ENCODE peak calls at places on chromosomes 13 and 19, in nine cellular contexts. J, P, D, M, G, F, B, X and U are unnamed samples.

GRCh38 chr13:108193806-108194205 is 21.5 kb downstream of the LIG4 start:
- DNase-seq in J (no peak), P (no peak), D (no peak), M (no peak), G (no peak), F (no peak), B (no peak), X (no peak), U (no peak)

GRCh38 chr13:76222511-76222910 is 586.4 kb downstream of the LMO7 start:
- DNase-seq in J (peak; percentile 25), P (no peak), D (no peak), M (no peak), G (no peak), F (no peak), B (no peak), X (no peak), U (no peak)

GRCh38 chr19:45179063-45179847 is 671 bp downstream of the BLOC1S3 start:
- DNase-seq in J (no peak), P (no peak), D (peak; percentile 21), M (no peak), G (no peak), F (peak; percentile 56), B (peak; percentile 55), X (no peak), U (peak; percentile 81)

GRCh38 chr13:93243375-93244063 is 16.9 kb downstream of the GPC6 start:
- DNase-seq in J (no peak), P (no peak), D (no peak), M (no peak), G (no peak), F (no peak), B (no peak), X (no peak), U (no peak)

GRCh38 chr19:46841458-46842083 is 9.1 kb downstream of the AP2S1 start:
- DNase-seq in J (peak; percentile 51), P (no peak), D (no peak), M (no peak), G (no peak), F (peak; percentile 57), B (peak; percentile 35), X (no peak), U (no peak)

GRCh38 chr13:63201493-63201892 is 1785.8 kb upstream of the PCDH20 start:
- DNase-seq in J (no peak), P (no peak), D (no peak), M (no peak), G (no peak), F (no peak), B (no peak), X (no peak), U (no peak)

GRCh38 chr19:46283771-46284170 is 13.1 kb upstream of the HIF3A start:
- DNase-seq in J (no peak), P (no peak), D (no peak), M (no peak), G (no peak), F (no peak), B (no peak), X (no peak), U (no peak)

GRCh38 chr13:93248627-93249047 is 22.0 kb downstream of the GPC6 start:
- DNase-seq in J (no peak), P (peak; percentile 41), D (no peak), M (no peak), G (no peak), F (no peak), B (peak; percentile 31), X (no peak), U (peak; percentile 75)

GRCh38 chr13:28611021-28611420 is 47.9 kb upstream of the POMP start:
- DNase-seq in J (peak; percentile 12), P (no peak), D (no peak), M (no peak), G (no peak), F (no peak), B (no peak), X (no peak), U (no peak)

GRCh38 chr19:17264641-17264979 is at the start of gene USHBP1:
- DNase-seq in J (no peak), P (no peak), D (no peak), M (no peak), G (no peak), F (no peak), B (no peak), X (no peak), U (no peak)

GRCh38 chr19:22532388-22533310 is 101.5 kb upstream of the ZNF492 start:
- DNase-seq in J (no peak), P (peak; percentile 29), D (no peak), M (no peak), G (peak; percentile 39), F (no peak), B (no peak), X (no peak), U (no peak)

GRCh38 chr19:47026156-47026555 is 6.5 kb downstream of the NPAS1 start:
- DNase-seq in J (no peak), P (no peak), D (no peak), M (no peak), G (no peak), F (no peak), B (no peak), X (no peak), U (no peak)

GRCh38 chr19:41869374-41869955 is 7.6 kb upstream of the CD79A start:
- DNase-seq in J (no peak), P (no peak), D (no peak), M (no peak), G (no peak), F (no peak), B (no peak), X (no peak), U (no peak)

GRCh38 chr13:32666990-32667571 is 80.8 kb downstream of the PDS5B start:
- DNase-seq in J (no peak), P (no peak), D (no peak), M (no peak), G (no peak), F (no peak), B (no peak), X (no peak), U (no peak)

GRCh38 chr19:32404939-32405430 is 585 bp upstream of the DPY19L3 start:
- DNase-seq in J (peak; percentile 43), P (peak; percentile 74), D (no peak), M (peak; percentile 51), G (peak; percentile 68), F (peak; percentile 64), B (peak; percentile 69), X (no peak), U (peak; percentile 58)

GRCh38 chr13:21749410-21749809 is 78.5 kb downstream of the FGF9 start:
- DNase-seq in J (peak; percentile 27), P (no peak), D (no peak), M (no peak), G (no peak), F (peak; percentile 20), B (no peak), X (no peak), U (no peak)

GRCh38 chr19:55209430-55210119 is at the start of gene PTPRH:
- DNase-seq in J (no peak), P (no peak), D (no peak), M (no peak), G (no peak), F (no peak), B (peak; percentile 72), X (no peak), U (peak; percentile 54)

GRCh38 chr19:10568444-10568825 is 344 bp downstream of the CDKN2D start:
- DNase-seq in J (no peak), P (no peak), D (peak; percentile 49), M (no peak), G (no peak), F (no peak), B (peak; percentile 50), X (no peak), U (peak; percentile 82)

GRCh38 chr13:24226762-24227161 is 66.2 kb downstream of the SPATA13 start:
- DNase-seq in J (no peak), P (no peak), D (no peak), M (no peak), G (no peak), F (no peak), B (no peak), X (no peak), U (no peak)

GRCh38 chr19:11198769-11199469 is 1.6 kb upstream of the KANK2 start:
- DNase-seq in J (no peak), P (no peak), D (no peak), M (no peak), G (no peak), F (no peak), B (no peak), X (no peak), U (no peak)

GRCh38 chr19:16628984-16629691 is 1.1 kb upstream of the MED26 start:
- DNase-seq in J (peak; percentile 69), P (no peak), D (no peak), M (no peak), G (no peak), F (peak; percentile 44), B (peak; percentile 48), X (no peak), U (peak; percentile 70)

GRCh38 chr19:48004236-48004635 is 9.8 kb downstream of the ELSPBP1 start:
- DNase-seq in J (no peak), P (no peak), D (no peak), M (no peak), G (no peak), F (no peak), B (no peak), X (no peak), U (no peak)

GRCh38 chr19:38736036-38736412 is 8.2 kb downstream of the CAPN12 start:
- DNase-seq in J (no peak), P (no peak), D (peak; percentile 61), M (peak; percentile 6), G (no peak), F (peak; percentile 58), B (peak; percentile 64), X (no peak), U (peak; percentile 89)

GRCh38 chr19:52748336-52748950 is 13.6 kb upstream of the ZNF611 start:
- DNase-seq in J (peak; percentile 65), P (peak; percentile 47), D (no peak), M (no peak), G (no peak), F (peak; percentile 20), B (no peak), X (no peak), U (peak; percentile 74)

GRCh38 chr13:65236841-65237418 is 1993.2 kb downstream of the PCDH9 start:
- DNase-seq in J (no peak), P (no peak), D (no peak), M (no peak), G (no peak), F (no peak), B (no peak), X (no peak), U (no peak)

GRCh38 chr13:109586509-109587346 is 199.7 kb downstream of the IRS2 start:
- DNase-seq in J (no peak), P (no peak), D (no peak), M (no peak), G (no peak), F (no peak), B (peak; percentile 57), X (no peak), U (peak; percentile 50)

GRCh38 chr19:41700381-41701195 is 7.8 kb upstream of the CEACAM5 start:
- DNase-seq in J (no peak), P (no peak), D (no peak), M (no peak), G (no peak), F (no peak), B (peak; percentile 16), X (no peak), U (no peak)

GRCh38 chr19:19032420-19033175 is 719 bp downstream of the SUGP2 start:
- DNase-seq in J (peak; percentile 96), P (peak; percentile 86), D (peak; percentile 24), M (peak; percentile 90), G (peak; percentile 56), F (peak; percentile 92), B (peak; percentile 59), X (no peak), U (peak; percentile 91)

GRCh38 chr19:50300051-50300450 is 29.1 kb downstream of the KCNC3 start:
- DNase-seq in J (no peak), P (no peak), D (no peak), M (no peak), G (no peak), F (no peak), B (no peak), X (no peak), U (no peak)

GRCh38 chr13:32178763-32179162 is 136.4 kb downstream of the ZAR1L start:
- DNase-seq in J (no peak), P (no peak), D (no peak), M (no peak), G (no peak), F (no peak), B (no peak), X (no peak), U (no peak)

GRCh38 chr13:39976481-39976880 is 321.0 kb downstream of the COG6 start:
- DNase-seq in J (no peak), P (no peak), D (no peak), M (no peak), G (no peak), F (no peak), B (no peak), X (no peak), U (no peak)